ENCODE peak calls at places on chromosomes 16 and 17, in ten cellular contexts. U is lower lobe of right lung, O is right lobe of liver, J is body of pancreas, P is heart right ventricle, N is spleen, Z is K562, C is IMR-90, V is GM13976, F is AG04450. Q is an unnamed sample.

GRCh38 chr17:57957120-57957850 is 2.1 kb upstream of the CUEDC1 start:
- DNase-seq in O (peak), V (no peak), U (no peak), N (peak), C (no peak), J (no peak), F (no peak), Z (no peak), P (no peak), Q (no peak)

GRCh38 chr17:77821114-77821513 is 137.4 kb upstream of the TNRC6C start:
- DNase-seq in F (no peak), Z (peak), O (no peak), J (no peak), N (peak), C (no peak), U (peak), P (peak), V (no peak), Q (peak)

GRCh38 chr16:7405166-7405565 is 72.5 kb downstream of the RBFOX1 start:
- DNase-seq in P (peak), V (no peak), Z (no peak), U (peak), J (peak), C (no peak), F (no peak), N (no peak), O (no peak), Q (no peak)

GRCh38 chr16:31561698-31562233 is 34.1 kb downstream of the AHSP start:
- DNase-seq in F (no peak), Z (no peak), N (no peak), P (no peak), J (no peak), C (no peak), O (no peak), V (no peak), U (no peak), Q (no peak)

GRCh38 chr16:57266531-57267268 is 17.8 kb downstream of the PLLP start:
- DNase-seq in O (no peak), N (no peak), V (peak), P (no peak), J (peak), Z (no peak), F (no peak), C (no peak), U (no peak), Q (peak)

GRCh38 chr16:58732545-58733247 is 1.4 kb downstream of the GOT2 start:
- DNase-seq in P (no peak), J (no peak), C (peak), U (no peak), Z (no peak), N (no peak), F (no peak), O (no peak), V (peak), Q (peak)

GRCh38 chr17:1110844-1111598 is 68.8 kb downstream of the ABR start:
- DNase-seq in P (peak), N (no peak), Z (no peak), O (no peak), U (peak), F (peak), V (no peak), C (peak), J (peak), Q (peak)

GRCh38 chr17:4006165-4006589 is 41.9 kb upstream of the ATP2A3 start:
- DNase-seq in Z (no peak), C (no peak), O (no peak), U (peak), F (no peak), J (no peak), P (no peak), V (no peak), N (no peak), Q (no peak)

GRCh38 chr17:39150795-39151679 is at the start of gene PLXDC1:
- DNase-seq in J (no peak), P (no peak), Z (peak), O (no peak), V (no peak), N (peak), U (no peak), C (no peak), F (no peak), Q (no peak)

GRCh38 chr17:6654816-6655731 is 3.5 kb downstream of the C17orf100 start:
- DNase-seq in O (no peak), U (peak), Z (no peak), P (no peak), F (no peak), J (peak), N (peak), C (no peak), V (no peak), Q (no peak)

GRCh38 chr16:47888142-47888541 is 267.7 kb downstream of the ABCC12 start:
- DNase-seq in P (no peak), N (no peak), U (no peak), F (no peak), O (no peak), V (no peak), C (peak), J (no peak), Z (no peak), Q (no peak)

GRCh38 chr16:9047689-9048301 is 43.6 kb upstream of the HAPSTR1 start:
- DNase-seq in F (peak), Z (peak), O (peak), J (peak), P (peak), V (peak), U (peak), N (peak), C (peak), Q (peak)

GRCh38 chr17:6651483-6652452 is at the start of the genes C17orf100 and MED31:
- DNase-seq in N (peak), P (peak), V (peak), J (peak), U (peak), F (peak), O (peak), C (peak), Z (peak), Q (peak)

GRCh38 chr17:61462734-61463067 is 10.5 kb downstream of the TBX4 start:
- DNase-seq in J (no peak), V (no peak), N (peak), O (peak), Z (no peak), C (no peak), P (no peak), U (no peak), F (no peak), Q (no peak)

GRCh38 chr17:77327566-77328463 is 187.0 kb downstream of the SEC14L1 start:
- DNase-seq in N (peak), O (peak), C (no peak), J (no peak), V (peak), F (no peak), P (no peak), Z (no peak), U (peak), Q (no peak)

GRCh38 chr16:80197790-80198201 is 343.0 kb upstream of the DYNLRB2 start:
- DNase-seq in U (no peak), C (peak), F (peak), Z (no peak), N (no peak), J (no peak), V (no peak), O (no peak), P (no peak), Q (no peak)

GRCh38 chr17:14515015-14515414 is 214.1 kb downstream of the HS3ST3B1 start:
- DNase-seq in J (no peak), U (no peak), C (no peak), O (no peak), P (no peak), F (no peak), N (no peak), Z (no peak), V (no peak), Q (no peak)

GRCh38 chr17:6521636-6522035 is 34.7 kb downstream of the PITPNM3 start:
- DNase-seq in F (no peak), Z (no peak), O (peak), C (no peak), N (no peak), P (no peak), U (no peak), J (no peak), V (no peak), Q (no peak)

GRCh38 chr16:85803570-85803969 is 4.1 kb downstream of the COX4I1 start:
- DNase-seq in P (no peak), J (no peak), O (no peak), U (peak), F (no peak), C (no peak), N (no peak), Z (no peak), V (no peak), Q (no peak)

DNA sequence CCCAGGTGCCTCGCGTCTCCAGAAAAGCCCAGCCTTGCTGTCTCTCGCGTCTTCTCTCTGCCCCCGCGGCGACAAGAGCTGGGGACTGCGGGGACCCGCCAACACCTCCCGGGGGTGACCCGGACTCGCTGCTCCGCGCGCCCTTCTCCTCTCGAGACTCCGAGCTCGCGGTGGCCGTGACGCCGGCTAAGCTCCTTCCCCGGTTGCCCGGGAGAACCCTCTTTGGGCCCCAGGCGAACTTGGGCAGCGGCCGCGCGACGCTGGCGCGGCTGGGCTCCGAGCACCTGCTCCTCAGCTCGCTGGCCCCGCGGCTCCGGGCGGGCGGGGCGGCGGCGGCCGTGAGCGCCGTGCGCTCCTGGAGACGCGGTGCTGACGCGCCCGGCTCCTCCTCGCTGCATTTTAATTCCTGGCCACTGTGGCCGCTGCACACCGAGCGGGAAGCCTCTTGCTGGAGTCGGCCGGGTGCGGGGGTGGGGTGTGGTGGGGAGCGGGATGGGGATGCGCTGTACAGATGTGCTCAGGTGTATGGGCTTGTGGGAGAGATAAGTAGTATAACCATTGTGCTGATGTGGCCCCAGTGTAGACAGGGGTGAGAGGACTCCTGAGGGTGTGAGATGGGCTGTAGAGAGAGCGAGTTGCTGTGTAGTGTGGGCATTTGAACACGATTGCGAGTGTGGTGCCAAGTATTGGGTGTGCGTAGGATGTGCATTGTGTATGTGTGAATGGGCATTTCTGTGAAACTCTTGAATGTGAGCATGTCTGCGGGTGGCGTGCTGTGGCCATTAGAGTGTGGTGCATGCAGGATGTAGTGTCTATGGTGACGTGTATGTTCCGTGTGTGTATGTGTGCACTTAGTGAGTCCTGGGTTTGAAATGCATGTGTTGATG is at the start of gene ASIC2:
- DNase-seq in C (peak), Z (peak), F (no peak), O (no peak), J (peak), N (peak), P (no peak), V (no peak), U (no peak), Q (no peak)
- TF ChIP-seq CTCF in C (peak), Z (peak), F (no peak), O (no peak), J (no peak), N (no peak), P (no peak), V (no peak), U (no peak), Q (no peak)

GRCh38 chr16:66904428-66904845 is 14.2 kb downstream of the CDH16 start:
- DNase-seq in C (no peak), P (no peak), F (no peak), U (no peak), O (no peak), J (no peak), Z (no peak), N (no peak), V (no peak), Q (no peak)

GRCh38 chr16:66900721-66901441 is 17.8 kb downstream of the CDH16 start:
- DNase-seq in V (no peak), N (no peak), P (peak), J (no peak), U (no peak), Z (peak), F (no peak), C (no peak), O (no peak), Q (no peak)

GRCh38 chr16:66903544-66904427 is 14.9 kb downstream of the CDH16 start:
- DNase-seq in O (no peak), P (peak), V (no peak), C (no peak), N (peak), J (no peak), F (no peak), U (peak), Z (no peak), Q (no peak)

GRCh38 chr16:66901626-66902025 is 17.1 kb downstream of the CDH16 start:
- DNase-seq in Z (no peak), C (no peak), O (no peak), V (no peak), P (peak), J (no peak), F (no peak), U (peak), N (peak), Q (no peak)

DNA sequence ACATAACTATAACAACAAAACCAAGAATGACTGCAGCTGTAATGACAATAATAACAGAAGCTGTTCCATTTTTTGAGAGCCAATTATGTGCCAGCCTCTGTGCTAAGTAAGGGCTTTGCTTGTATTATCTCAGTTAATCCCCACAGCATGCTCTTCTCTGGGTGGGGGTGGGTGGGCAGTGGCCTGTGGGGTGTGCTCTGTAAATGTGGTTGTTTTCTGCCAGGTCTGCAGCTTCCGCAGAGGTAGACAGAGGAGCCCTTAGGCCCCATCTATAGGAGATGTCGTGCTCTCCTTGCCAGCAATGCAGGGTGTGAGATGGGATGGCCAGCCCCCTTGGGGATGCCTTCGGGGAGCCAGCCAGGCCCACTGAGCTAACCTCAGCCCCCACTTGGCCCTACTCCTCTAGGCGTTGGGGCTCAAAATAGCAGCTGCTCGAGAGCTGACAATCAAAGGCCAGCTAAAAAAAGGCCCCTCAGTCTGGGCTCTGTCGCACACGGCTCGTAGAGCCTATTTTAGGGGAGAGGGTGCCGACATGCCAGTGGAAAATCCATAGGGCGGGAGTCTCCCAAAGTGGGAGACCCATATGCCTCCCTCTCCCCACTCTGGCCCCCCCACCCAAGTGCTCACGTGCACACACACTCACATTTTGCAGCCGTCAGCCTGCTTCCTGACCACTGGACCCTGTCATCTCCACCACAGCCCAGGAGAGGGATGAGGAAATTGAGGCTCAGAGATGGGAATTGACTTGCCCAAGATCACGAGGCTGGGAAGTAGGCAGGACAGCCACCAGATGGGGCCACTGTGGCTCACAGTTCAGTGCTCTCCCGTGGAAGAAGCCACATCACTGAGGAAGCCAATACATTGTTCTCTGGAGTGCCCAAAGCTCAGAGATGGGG is 15.8 kb downstream of the CDH16 start:
- DNase-seq in C (no peak), U (no peak), F (no peak), P (peak), J (no peak), N (peak), V (no peak), O (no peak), Z (no peak), Q (no peak)
- TF ChIP-seq CTCF in C (peak), U (no peak), F (no peak), P (no peak), J (no peak), N (no peak), V (no peak), O (no peak), Z (no peak), Q (no peak)

GRCh38 chr17:17890773-17891759 is 54.3 kb upstream of the SREBF1 start:
- DNase-seq in O (peak), V (peak), N (peak), J (peak), Z (peak), P (peak), C (peak), U (peak), F (peak), Q (peak)
- TF ChIP-seq CTCF in O (peak), V (peak), N (peak), J (no peak), Z (peak), P (peak), C (peak), U (peak), F (peak), Q (peak)

GRCh38 chr17:48663134-48663924 is 37.2 kb upstream of the HOXB9 start:
- DNase-seq in Z (no peak), O (no peak), N (no peak), F (no peak), J (no peak), C (no peak), V (no peak), P (no peak), U (no peak), Q (no peak)
- TF ChIP-seq CTCF in Z (peak), O (no peak), N (no peak), F (no peak), J (no peak), C (no peak), V (no peak), P (no peak), U (no peak), Q (no peak)

DNA sequence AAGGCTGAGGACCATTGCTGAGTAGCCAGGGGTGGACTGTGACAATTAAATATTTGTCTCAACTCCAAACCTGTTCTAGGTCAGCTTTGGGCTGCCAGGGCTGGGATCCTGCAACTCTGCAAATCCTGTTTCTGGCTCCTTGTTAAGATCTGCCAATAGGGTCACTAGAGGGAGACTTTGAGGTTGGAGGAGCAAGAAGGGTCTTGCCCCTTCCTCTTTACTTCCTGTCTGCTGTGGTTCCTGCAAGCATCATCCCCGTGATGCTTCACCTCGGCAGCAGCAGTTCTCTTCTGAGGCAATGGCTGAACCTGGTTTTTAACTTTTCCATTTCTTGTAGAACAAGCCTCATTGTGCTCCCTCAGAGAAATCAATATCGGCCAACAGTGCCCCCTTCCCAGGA is 124.6 kb downstream of the IRX5 start:
- DNase-seq in V (no peak), J (no peak), C (no peak), N (no peak), F (no peak), Z (no peak), U (no peak), O (no peak), P (no peak), Q (no peak)
- TF ChIP-seq CTCF in V (no peak), J (no peak), C (no peak), N (no peak), F (no peak), Z (no peak), U (no peak), O (no peak), P (no peak), Q (no peak)

GRCh38 chr17:41457656-41458055 is 9.5 kb downstream of the KRT32 start:
- DNase-seq in C (no peak), O (no peak), V (no peak), P (no peak), N (no peak), F (no peak), J (no peak), Z (no peak), U (no peak), Q (no peak)

GRCh38 chr17:41455236-41455635 is 11.9 kb downstream of the KRT32 start:
- DNase-seq in C (no peak), F (no peak), V (no peak), N (no peak), P (no peak), J (no peak), U (no peak), Z (no peak), O (no peak), Q (no peak)

GRCh38 chr17:41452276-41452675 is 11.5 kb upstream of the KRT38 start:
- DNase-seq in O (no peak), Z (no peak), N (no peak), F (no peak), C (no peak), U (no peak), J (no peak), V (no peak), P (no peak), Q (no peak)

GRCh38 chr17:41453069-41453468 is 12.3 kb upstream of the KRT38 start:
- DNase-seq in F (no peak), Z (no peak), C (no peak), O (no peak), J (no peak), V (no peak), N (no peak), P (no peak), U (no peak), Q (no peak)

DNA sequence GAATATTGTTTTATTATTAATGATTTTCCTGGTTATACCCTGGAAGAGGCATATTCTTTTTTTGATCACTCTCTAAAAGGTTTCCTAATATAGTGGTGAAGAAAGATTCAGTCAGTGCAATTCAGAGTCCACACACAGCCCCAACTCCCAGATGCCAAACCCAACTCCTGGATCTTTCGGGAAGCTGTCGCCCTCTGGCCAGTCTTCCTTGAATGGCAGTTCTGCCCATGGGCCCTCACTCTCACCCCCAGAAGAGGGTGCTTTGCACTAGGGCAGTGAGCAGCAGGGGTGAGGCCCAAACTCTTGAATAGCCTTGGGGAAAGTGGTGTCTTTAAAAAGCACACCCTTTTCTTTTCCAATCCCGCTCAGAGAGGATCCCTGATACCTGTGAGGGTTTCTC is 11.0 kb downstream of the KRT32 start:
- DNase-seq in P (no peak), U (no peak), V (no peak), J (no peak), O (no peak), C (no peak), Z (no peak), N (no peak), F (no peak), Q (no peak)
- TF ChIP-seq CTCF in P (no peak), U (no peak), V (no peak), J (no peak), O (no peak), C (peak), Z (peak), N (no peak), F (no peak), Q (no peak)

GRCh38 chr16:83402969-83403368 is 404.8 kb upstream of the HSBP1 start:
- DNase-seq in P (no peak), Z (no peak), N (no peak), C (peak), F (no peak), V (no peak), O (no peak), J (no peak), U (no peak), Q (no peak)

GRCh38 chr16:83403751-83404150 is 404.0 kb upstream of the HSBP1 start:
- DNase-seq in O (no peak), Z (no peak), N (no peak), V (no peak), U (no peak), C (peak), J (no peak), P (no peak), F (no peak), Q (no peak)

GRCh38 chr16:83400234-83400633 is 407.5 kb upstream of the HSBP1 start:
- DNase-seq in P (no peak), Z (no peak), F (no peak), J (no peak), O (no peak), C (no peak), U (no peak), N (no peak), V (no peak), Q (no peak)

GRCh38 chr16:83404261-83404660 is 403.5 kb upstream of the HSBP1 start:
- DNase-seq in F (no peak), J (no peak), O (no peak), U (no peak), N (no peak), P (no peak), V (no peak), Z (no peak), C (no peak), Q (no peak)

GRCh38 chr16:83402160-83402794 is 405.5 kb upstream of the HSBP1 start:
- DNase-seq in N (no peak), Z (no peak), V (no peak), U (no peak), J (no peak), C (peak), P (no peak), O (no peak), F (no peak), Q (peak)
- TF ChIP-seq CTCF in N (no peak), Z (no peak), V (no peak), U (no peak), J (no peak), C (peak), P (no peak), O (no peak), F (no peak), Q (no peak)